ENCODE peak calls at places on chromosome 19, in six cellular contexts. K, H, N, T, I and Y are unnamed samples.

GRCh38 chr19:55578031-55578760 is 2.5 kb downstream of the ZNF579 start:
- DNase-seq in H (no peak), I (no peak), K (no peak), T (no peak), N (no peak), Y (no peak)

GRCh38 chr19:56015756-56016155 is 29.2 kb downstream of the NLRP5 start:
- DNase-seq in K (no peak), H (no peak), T (no peak), I (no peak), N (no peak), Y (no peak)

GRCh38 chr19:29622191-29623070 is 16.3 kb downstream of the POP4 start:
- DNase-seq in T (no peak), H (peak; percentile 7), N (no peak), K (peak; percentile 3), I (no peak), Y (no peak)

GRCh38 chr19:3863648-3864047 is 5.2 kb downstream of the ZFR2 start:
- DNase-seq in H (no peak), T (no peak), N (no peak), K (no peak), I (no peak), Y (no peak)

GRCh38 chr19:13588953-13589833 is 82.9 kb upstream of the CACNA1A start:
- DNase-seq in I (peak; percentile 71), T (peak; percentile 80), K (peak; percentile 72), H (peak; percentile 50), N (peak; percentile 77), Y (peak; percentile 71)

GRCh38 chr19:17658666-17659065 is 29.5 kb downstream of the UNC13A start:
- DNase-seq in I (no peak), H (no peak), K (no peak), N (no peak), T (no peak), Y (no peak)

GRCh38 chr19:45607071-45608029 is 5.3 kb upstream of the GPR4 start:
- DNase-seq in H (peak; percentile 57), K (no peak), T (peak; percentile 83), I (peak; percentile 24), N (peak; percentile 32), Y (peak; percentile 12)

GRCh38 chr19:15550847-15551182 is 42.5 kb downstream of the CYP4F22 start:
- DNase-seq in H (no peak), K (peak; percentile 4), N (no peak), T (no peak), I (peak; percentile 11), Y (no peak)

GRCh38 chr19:48618916-48619691 is at the start of the genes RPL18 and SPHK2:
- DNase-seq in I (peak; percentile 95), K (peak; percentile 92), N (peak; percentile 90), H (peak; percentile 95), T (peak; percentile 99), Y (peak; percentile 88)

GRCh38 chr19:56245062-56245740 is 27.3 kb upstream of the EDDM13 start:
- DNase-seq in K (no peak), T (no peak), N (no peak), I (no peak), H (no peak), Y (no peak)

GRCh38 chr19:17560205-17560595 is 4.8 kb downstream of the COLGALT1 start:
- DNase-seq in K (no peak), N (no peak), H (no peak), T (no peak), I (no peak), Y (no peak)

GRCh38 chr19:1590641-1591397 is 1.8 kb downstream of the MBD3 start:
- DNase-seq in H (no peak), T (peak; percentile 68), K (peak; percentile 18), N (no peak), I (no peak), Y (no peak)

GRCh38 chr19:3370728-3371591 is 4.6 kb downstream of the NFIC start:
- DNase-seq in N (no peak), I (no peak), H (no peak), T (no peak), K (no peak), Y (no peak)

GRCh38 chr19:15304140-15304705 is 28.1 kb downstream of the BRD4 start:
- DNase-seq in N (no peak), T (peak; percentile 58), H (no peak), I (no peak), K (no peak), Y (peak; percentile 20)

GRCh38 chr19:43524922-43525835 is 1.8 kb downstream of the ETHE1 start:
- DNase-seq in H (peak; percentile 12), N (no peak), K (no peak), I (no peak), T (no peak), Y (no peak)

GRCh38 chr19:42121666-42122069 is 10.6 kb downstream of the POU2F2 start:
- DNase-seq in T (no peak), I (peak; percentile 57), H (peak; percentile 16), K (peak; percentile 61), N (peak; percentile 66), Y (peak; percentile 67)

GRCh38 chr19:56138069-56138468 is 3.0 kb upstream of the ZNF444 start:
- DNase-seq in K (no peak), T (no peak), I (no peak), N (no peak), H (no peak), Y (no peak)

GRCh38 chr19:38142176-38143035 is 81.6 kb downstream of the DPF1 start:
- DNase-seq in N (peak; percentile 17), I (peak; percentile 19), H (peak; percentile 38), K (peak; percentile 21), T (peak; percentile 85), Y (peak; percentile 10)

GRCh38 chr19:12884627-12884925 is 2.4 kb downstream of the KLF1 start:
- DNase-seq in I (no peak), N (no peak), K (no peak), T (no peak), H (no peak), Y (no peak)

GRCh38 chr19:5988520-5989387 is 10.8 kb upstream of the RANBP3 start:
- DNase-seq in I (no peak), H (no peak), T (no peak), N (no peak), K (no peak), Y (no peak)

GRCh38 chr19:662207-662961 is 630 bp downstream of the RNF126 start:
- DNase-seq in K (peak; percentile 56), N (peak; percentile 59), H (no peak), I (peak; percentile 69), T (peak; percentile 51), Y (peak; percentile 64)

GRCh38 chr19:29546583-29547190 is 20.9 kb downstream of the VSTM2B start:
- DNase-seq in K (no peak), H (no peak), T (no peak), N (no peak), I (no peak), Y (no peak)

GRCh38 chr19:5958074-5958850 is 19.7 kb downstream of the RANBP3 start:
- DNase-seq in N (no peak), K (no peak), H (no peak), T (no peak), I (no peak), Y (no peak)

GRCh38 chr19:43708716-43709115 is 7.2 kb upstream of the IRGC start:
- DNase-seq in K (no peak), I (no peak), H (no peak), N (no peak), T (no peak), Y (no peak)

GRCh38 chr19:19347401-19347800 is 26.8 kb downstream of the MAU2 start:
- DNase-seq in N (no peak), I (no peak), H (no peak), K (no peak), T (no peak), Y (no peak)

GRCh38 chr19:39997595-39998216 is 846 bp downstream of the ZNF546 start:
- DNase-seq in T (no peak), I (no peak), H (no peak), N (no peak), K (no peak), Y (no peak)

GRCh38 chr19:50040967-50041366 is 15.2 kb downstream of the ZNF473 start:
- DNase-seq in N (no peak), H (no peak), T (no peak), K (no peak), I (no peak), Y (no peak)

GRCh38 chr19:13799669-13800068 is 4.4 kb downstream of the ZSWIM4 start:
- DNase-seq in H (no peak), T (no peak), N (no peak), K (no peak), I (no peak), Y (no peak)

GRCh38 chr19:6862673-6863078 is 24.7 kb upstream of the ADGRE1 start:
- DNase-seq in K (peak; percentile 87), H (peak; percentile 32), I (peak; percentile 87), N (peak; percentile 82), T (peak; percentile 67), Y (peak; percentile 83)

GRCh38 chr19:29687244-29687896 is 22.1 kb downstream of the PLEKHF1 start:
- DNase-seq in H (no peak), N (no peak), K (no peak), T (no peak), I (no peak), Y (no peak)

GRCh38 chr19:42693760-42694350 is 46.4 kb downstream of the PSG3 start:
- DNase-seq in I (no peak), N (no peak), H (no peak), T (peak; percentile 38), K (no peak), Y (no peak)

GRCh38 chr19:7228935-7229541 is 65.2 kb downstream of the INSR start:
- DNase-seq in N (no peak), H (no peak), K (no peak), I (no peak), T (no peak), Y (no peak)

GRCh38 chr19:430701-431100 is 21.8 kb upstream of the C2CD4C start:
- DNase-seq in T (no peak), N (no peak), I (no peak), K (no peak), H (no peak), Y (no peak)